ENCODE peak calls at places on chromosomes 4 and X, in seven cellular contexts. B is endothelial cell of umbilical vein, K is AG09309, R is GM10248, X is cardiac muscle cell, E is left ventricle myocardium inferior, N is H9. U is an unnamed sample.
A peak's percentile ranks its signal among the peaks of the same experiment; 100 is the strongest.

GRCh38 chrX:67563469-67564448 is 19.9 kb downstream of the AR start:
- DNase-seq in N (no peak), R (no peak), K (no peak), E (peak; percentile 16), X (peak; percentile 74), B (no peak), U (no peak)

GRCh38 chrX:11438767-11439166 is 145.6 kb downstream of the AMELX start:
- DNase-seq in E (no peak), K (no peak), N (no peak), R (no peak), X (peak; percentile 67), B (no peak), U (no peak)

GRCh38 chr4:76003015-76003414 is 4.3 kb downstream of the CXCL9 start:
- DNase-seq in E (no peak), K (no peak), X (no peak), B (no peak), R (no peak), N (no peak), U (no peak)

GRCh38 chr4:46399440-46399839 is 9.5 kb upstream of the GABRA2 start:
- DNase-seq in B (no peak), E (no peak), X (no peak), K (no peak), N (no peak), R (no peak), U (no peak)

GRCh38 chr4:180134116-180134866 is 2108.9 kb upstream of the TENM3 start:
- DNase-seq in R (no peak), K (no peak), B (no peak), N (no peak), E (no peak), X (no peak), U (no peak)

GRCh38 chrX:83535417-83536244 is 27.5 kb downstream of the POU3F4 start:
- DNase-seq in R (no peak), X (no peak), B (no peak), K (no peak), N (no peak), E (no peak), U (no peak)

GRCh38 chr4:164772076-164772475 is 18.1 kb downstream of the SMIM31 start:
- DNase-seq in R (no peak), X (no peak), B (no peak), N (peak; percentile 28), K (no peak), E (no peak), U (no peak)

GRCh38 chr4:13527192-13527982 is 16.9 kb downstream of the NKX3-2 start:
- DNase-seq in X (no peak), K (no peak), R (peak; percentile 29), N (no peak), B (no peak), E (no peak), U (no peak)

GRCh38 chr4:185110375-185110823 is 32.7 kb upstream of the SLC25A4 start:
- DNase-seq in E (no peak), N (no peak), X (no peak), B (no peak), K (no peak), R (no peak), U (no peak)

GRCh38 chr4:121541696-121542095 is 155.1 kb downstream of the ANXA5 start:
- DNase-seq in X (peak; percentile 3), R (no peak), B (no peak), E (no peak), K (no peak), N (no peak), U (no peak)

GRCh38 chr4:74969507-74970474 is 36.9 kb downstream of the PARM1 start:
- DNase-seq in K (no peak), N (peak; percentile 43), X (peak; percentile 5), R (no peak), E (peak; percentile 49), B (no peak), U (no peak)

GRCh38 chr4:111323496-111323895 is 700.6 kb upstream of the PITX2 start:
- DNase-seq in N (no peak), K (peak; percentile 37), B (no peak), R (no peak), E (no peak), X (peak; percentile 41), U (no peak)

GRCh38 chr4:104815593-104816156 is 321.0 kb upstream of the CXXC4 start:
- DNase-seq in B (no peak), K (no peak), N (no peak), X (no peak), E (no peak), R (no peak), U (no peak)

GRCh38 chrX:11629593-11630211 is 36.0 kb downstream of the ARHGAP6 start:
- DNase-seq in X (peak; percentile 91), R (peak; percentile 12), B (no peak), K (peak; percentile 25), N (no peak), E (peak; percentile 19), U (no peak)

GRCh38 chr4:26081795-26082498 is 167.9 kb downstream of the SMIM20 start:
- DNase-seq in R (peak; percentile 29), N (no peak), B (peak; percentile 58), X (peak; percentile 61), E (no peak), K (no peak), U (no peak)

GRCh38 chr4:137755033-137755471 is 222.8 kb upstream of the PCDH18 start:
- DNase-seq in K (peak; percentile 28), R (no peak), B (no peak), X (peak; percentile 49), E (no peak), N (no peak), U (no peak)

GRCh38 chr4:149409186-149410056 is 406.2 kb downstream of the IQCM start:
- DNase-seq in B (no peak), R (no peak), E (peak; percentile 51), K (peak; percentile 46), X (peak; percentile 84), N (no peak), U (peak; percentile 34)

GRCh38 chr4:30948653-30949052 is 228.5 kb downstream of the PCDH7 start:
- DNase-seq in E (no peak), K (peak; percentile 44), B (peak; percentile 29), X (peak; percentile 66), R (no peak), N (no peak), U (no peak)

GRCh38 chr4:6226506-6226905 is 26.2 kb upstream of the JAKMIP1 start:
- DNase-seq in N (peak; percentile 14), X (no peak), K (no peak), B (no peak), E (no peak), R (no peak), U (no peak)

GRCh38 chrX:65985922-65986588 is 53.8 kb downstream of the VSIG4 start:
- DNase-seq in B (peak; percentile 49), N (peak; percentile 40), X (peak; percentile 64), K (no peak), R (peak; percentile 28), E (no peak), U (no peak)

GRCh38 chr4:186932196-186932595 is 208.5 kb upstream of the FAT1 start:
- DNase-seq in E (no peak), K (no peak), B (no peak), X (no peak), N (no peak), R (no peak), U (no peak)

GRCh38 chrX:113651306-113651705 is 810.7 kb upstream of the AMOT start:
- DNase-seq in B (no peak), K (no peak), R (no peak), E (no peak), X (no peak), N (no peak), U (no peak)

GRCh38 chr4:152187693-152188092 is 348.2 kb downstream of the FBXW7 start:
- DNase-seq in R (no peak), B (no peak), K (peak; percentile 35), N (no peak), E (no peak), X (no peak), U (no peak)

GRCh38 chr4:73142995-73143547 is 73.6 kb upstream of the COX18 start:
- DNase-seq in R (no peak), B (peak; percentile 8), E (no peak), X (peak; percentile 4), N (no peak), K (no peak), U (no peak)
- TF ChIP-seq CTCF in R (no peak), B (peak; percentile 11), E (no peak), X (peak; percentile 27), N (peak; percentile 56), K (peak; percentile 26), U (no peak)

DNA sequence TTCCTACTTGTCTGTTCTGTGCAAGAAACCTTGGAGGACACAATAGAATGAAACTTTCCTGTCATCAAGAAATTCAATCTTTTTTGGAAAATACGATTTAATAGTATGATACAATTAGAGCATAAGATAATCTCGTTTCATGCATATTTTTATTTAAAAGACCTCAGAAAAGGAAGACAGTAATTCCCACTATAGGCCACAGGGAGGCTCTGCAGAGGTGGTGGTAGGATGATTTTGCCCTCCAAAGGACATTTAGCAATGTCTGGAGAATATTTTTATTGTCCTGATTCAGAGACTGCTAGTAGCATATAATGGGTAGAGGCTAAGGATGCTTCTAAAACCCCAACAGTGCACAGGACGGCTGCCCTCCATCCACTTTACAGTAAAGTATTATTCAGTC is 68.7 kb downstream of the PAK3 start:
- DNase-seq in X (peak; percentile 3), K (no peak), B (no peak), E (no peak), R (no peak), N (no peak), U (no peak)
- TF ChIP-seq CTCF in X (peak; percentile 22), K (peak; percentile 44), B (no peak), E (peak; percentile 33), R (no peak), N (peak; percentile 79), U (peak; percentile 23)

GRCh38 chrX:118179161-118179560 is 62.6 kb upstream of the KLHL13 start:
- DNase-seq in X (no peak), K (no peak), R (no peak), N (no peak), E (no peak), B (peak; percentile 67), U (no peak)

GRCh38 chrX:118179718-118180117 is 63.1 kb upstream of the KLHL13 start:
- DNase-seq in N (no peak), B (peak; percentile 47), X (no peak), E (no peak), K (no peak), R (no peak), U (no peak)

GRCh38 chrX:118183606-118184005 is 67.0 kb upstream of the KLHL13 start:
- DNase-seq in K (no peak), B (no peak), N (no peak), R (no peak), X (no peak), E (no peak), U (no peak)

GRCh38 chrX:118182050-118182449 is 65.4 kb upstream of the KLHL13 start:
- DNase-seq in K (no peak), E (no peak), R (no peak), B (no peak), X (no peak), N (no peak), U (no peak)

DNA sequence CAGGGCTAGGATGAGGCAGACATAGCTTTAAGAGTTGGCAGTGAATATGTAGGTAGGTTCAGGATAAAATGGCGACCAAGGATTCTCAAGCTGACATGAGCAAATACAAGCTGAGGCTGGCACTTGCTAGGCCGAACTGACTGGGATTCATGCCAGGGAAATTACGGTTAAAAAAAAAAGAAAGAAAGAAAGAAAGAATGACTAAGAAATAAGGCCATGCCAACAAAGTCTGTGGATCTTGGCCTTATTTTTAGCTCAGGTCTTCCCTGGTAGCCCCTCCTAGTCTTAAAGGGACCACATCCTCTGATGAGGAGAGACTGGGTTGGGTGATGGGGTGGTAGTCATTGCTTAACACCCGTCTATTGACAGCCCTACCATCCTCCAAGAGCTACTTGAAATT is 64.4 kb upstream of the KLHL13 start:
- DNase-seq in R (no peak), E (no peak), X (peak; percentile 13), K (no peak), B (peak; percentile 79), N (no peak), U (no peak)
- TF ChIP-seq CTCF in R (no peak), E (no peak), X (no peak), K (no peak), B (no peak), N (no peak), U (no peak)

GRCh38 chr4:80803337-80803736 is 227.2 kb upstream of the BMP3 start:
- DNase-seq in E (no peak), K (no peak), B (no peak), R (no peak), N (no peak), X (no peak), U (no peak)
- TF ChIP-seq CTCF in E (no peak), K (no peak), B (no peak), R (no peak), N (no peak), X (no peak), U (no peak)

U was measured in Peyer's patch.